ENCODE peak calls at places on chromosomes 12 and 14, in eight cellular contexts. L is AG04450; S is lower lobe of right lung; N is keratinocyte; X is transverse colon; G is right atrium auricular region; E is CD8-positive, alpha-beta memory T cell; A is adrenal gland. H is an unnamed sample.

GRCh38 chr14:89344871-89345270 is 72.2 kb downstream of the FOXN3 start:
- DNase-seq in L (no peak), S (no peak), N (no peak), X (no peak), G (no peak), E (no peak), A (no peak), H (no peak)

GRCh38 chr14:53147208-53147607 is 5.9 kb downstream of the DDHD1 start:
- DNase-seq in L (no peak), S (no peak), N (no peak), X (no peak), G (no peak), E (no peak), A (no peak), H (no peak)

GRCh38 chr12:119808441-119808840 is 68.7 kb downstream of the CIT start:
- DNase-seq in L (no peak), S (no peak), N (peak; percentile 36), X (no peak), G (no peak), E (no peak), A (no peak), H (no peak)

GRCh38 chr12:2183556-2184541 is 131.1 kb downstream of the CACNA1C start:
- DNase-seq in L (no peak), S (no peak), N (no peak), X (no peak), G (no peak), E (no peak), A (no peak), H (no peak)

GRCh38 chr12:9049520-9050133 is 60.3 kb downstream of the KLRG1 start:
- DNase-seq in L (peak; percentile 11), S (no peak), N (no peak), X (no peak), G (no peak), E (no peak), A (no peak), H (no peak)

GRCh38 chr12:121202407-121203355 is 7.2 kb upstream of the P2RX4 start:
- DNase-seq in L (no peak), S (no peak), N (no peak), X (no peak), G (no peak), E (no peak), A (no peak), H (no peak)

GRCh38 chr14:76203086-76204001 is 51.6 kb downstream of the GPATCH2L start:
- DNase-seq in L (peak; percentile 96), S (no peak), N (peak; percentile 36), X (no peak), G (no peak), E (no peak), A (peak; percentile 61), H (no peak)

GRCh38 chr12:54983536-54984102 is 943 bp downstream of the TESPA1 start:
- DNase-seq in L (no peak), S (no peak), N (no peak), X (no peak), G (no peak), E (no peak), A (no peak), H (no peak)

GRCh38 chr12:93166891-93167307 is 210.8 kb upstream of the NUDT4 start:
- DNase-seq in L (no peak), S (no peak), N (no peak), X (no peak), G (no peak), E (no peak), A (no peak), H (no peak)

GRCh38 chr14:77376380-77376770 is 519 bp downstream of the TMED8 start:
- DNase-seq in L (no peak), S (peak; percentile 52), N (no peak), X (peak; percentile 26), G (peak; percentile 58), E (no peak), A (peak; percentile 21), H (no peak)

GRCh38 chr12:78018939-78019338 is 188.2 kb downstream of the NAV3 start:
- DNase-seq in L (no peak), S (no peak), N (no peak), X (no peak), G (no peak), E (no peak), A (no peak), H (no peak)

GRCh38 chr14:53011053-53011462 is 60.2 kb upstream of the FERMT2 start:
- DNase-seq in L (peak; percentile 96), S (peak; percentile 48), N (peak; percentile 61), X (peak; percentile 46), G (peak; percentile 92), E (no peak), A (peak; percentile 77), H (peak; percentile 83)

GRCh38 chr14:100714205-100714781 is 12.4 kb upstream of the DLK1 start:
- DNase-seq in L (no peak), S (no peak), N (no peak), X (no peak), G (no peak), E (no peak), A (peak; percentile 79), H (no peak)

GRCh38 chr14:22520786-22521185 is 68.2 kb downstream of the DAD1 start:
- DNase-seq in L (no peak), S (no peak), N (no peak), X (no peak), G (no peak), E (no peak), A (no peak), H (no peak)

GRCh38 chr14:22282429-22282828 is 306.6 kb downstream of the DAD1 start:
- DNase-seq in L (no peak), S (no peak), N (no peak), X (no peak), G (no peak), E (no peak), A (no peak), H (no peak)

GRCh38 chr12:116210762-116211161 is 66.7 kb downstream of the MED13L start:
- DNase-seq in L (no peak), S (no peak), N (no peak), X (no peak), G (no peak), E (no peak), A (no peak), H (no peak)

GRCh38 chr14:71117839-71118743 is 210.8 kb downstream of the PCNX1 start:
- DNase-seq in L (peak; percentile 64), S (no peak), N (peak; percentile 88), X (peak; percentile 55), G (no peak), E (no peak), A (no peak), H (no peak)

GRCh38 chr14:59657769-59658168 is 81.2 kb upstream of the CCDC175 start:
- DNase-seq in L (no peak), S (no peak), N (no peak), X (no peak), G (no peak), E (no peak), A (no peak), H (no peak)

GRCh38 chr14:26402126-26402525 is 195.7 kb downstream of the NOVA1 start:
- DNase-seq in L (no peak), S (no peak), N (no peak), X (no peak), G (no peak), E (no peak), A (no peak), H (no peak)
- H3K9me3 ChIP-seq in L (no peaks in the 10 kb centered on the region), S (no peaks in the 10 kb centered on the region), N (no peaks in the 10 kb centered on the region), X (no peaks in the 10 kb centered on the region), G (no peaks in the 10 kb centered on the region), E (no peaks in the 10 kb centered on the region), A (no peaks in the 10 kb centered on the region), H (no peaks in the 10 kb centered on the region)

GRCh38 chr14:34989762-34990161 is 7.0 kb downstream of the SRP54 start:
- DNase-seq in L (no peak), S (no peak), N (no peak), X (no peak), G (no peak), E (no peak), A (no peak), H (no peak)
- H3K9me3 ChIP-seq in L (no peaks in the 10 kb centered on the region), S (no peaks in the 10 kb centered on the region), N (no peaks in the 10 kb centered on the region), X (no peaks in the 10 kb centered on the region), G (no peaks in the 10 kb centered on the region), E (no peaks in the 10 kb centered on the region), A (no peaks in the 10 kb centered on the region), H (no peaks in the 10 kb centered on the region)

DNA sequence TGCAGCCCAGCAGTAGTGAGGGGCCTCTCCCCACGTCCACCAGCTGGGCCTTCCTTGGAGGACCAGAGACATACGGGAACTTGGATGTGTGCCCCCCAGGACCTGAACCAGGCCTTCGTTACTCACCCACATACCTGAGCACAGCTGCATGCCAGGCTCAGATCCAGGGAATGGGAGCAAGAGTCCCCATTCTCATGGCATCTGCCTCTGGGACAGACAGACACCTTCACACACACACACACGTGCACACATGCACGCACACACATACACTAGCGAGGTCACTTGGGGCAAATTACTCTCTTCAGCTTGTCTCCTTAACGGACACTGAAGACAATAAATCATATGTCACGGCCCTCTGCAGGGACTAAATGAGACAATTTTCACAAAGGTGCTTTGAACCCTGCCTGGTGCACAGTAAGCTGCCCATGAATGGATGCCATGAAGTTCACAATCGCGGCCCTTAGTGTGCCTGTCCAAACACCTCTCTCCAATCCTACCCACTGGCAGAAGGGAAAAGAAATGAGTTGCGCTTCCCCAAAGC is 5.7 kb downstream of the SCARB1 start:
- DNase-seq in L (no peak), S (no peak), N (no peak), X (no peak), G (no peak), E (no peak), A (no peak), H (no peak)
- H3K9me3 ChIP-seq in L (no peaks in the 10 kb centered on the region), S (no peaks in the 10 kb centered on the region), N (no peaks in the 10 kb centered on the region), X (no peaks in the 10 kb centered on the region), G (no peaks in the 10 kb centered on the region), E (no peaks in the 10 kb centered on the region), A (no peaks in the 10 kb centered on the region), H (no peaks in the 10 kb centered on the region)

GRCh38 chr12:113776536-113776935 is 189.6 kb downstream of the RBM19 start:
- DNase-seq in L (no peak), S (no peak), N (no peak), X (no peak), G (no peak), E (no peak), A (no peak), H (no peak)
- H3K9me3 ChIP-seq in L (no peaks in the 10 kb centered on the region), S (no peaks in the 10 kb centered on the region), N (no peaks in the 10 kb centered on the region), X (no peaks in the 10 kb centered on the region), G (no peaks in the 10 kb centered on the region), E (no peaks in the 10 kb centered on the region), A (no peaks in the 10 kb centered on the region), H (no peaks in the 10 kb centered on the region)

DNA sequence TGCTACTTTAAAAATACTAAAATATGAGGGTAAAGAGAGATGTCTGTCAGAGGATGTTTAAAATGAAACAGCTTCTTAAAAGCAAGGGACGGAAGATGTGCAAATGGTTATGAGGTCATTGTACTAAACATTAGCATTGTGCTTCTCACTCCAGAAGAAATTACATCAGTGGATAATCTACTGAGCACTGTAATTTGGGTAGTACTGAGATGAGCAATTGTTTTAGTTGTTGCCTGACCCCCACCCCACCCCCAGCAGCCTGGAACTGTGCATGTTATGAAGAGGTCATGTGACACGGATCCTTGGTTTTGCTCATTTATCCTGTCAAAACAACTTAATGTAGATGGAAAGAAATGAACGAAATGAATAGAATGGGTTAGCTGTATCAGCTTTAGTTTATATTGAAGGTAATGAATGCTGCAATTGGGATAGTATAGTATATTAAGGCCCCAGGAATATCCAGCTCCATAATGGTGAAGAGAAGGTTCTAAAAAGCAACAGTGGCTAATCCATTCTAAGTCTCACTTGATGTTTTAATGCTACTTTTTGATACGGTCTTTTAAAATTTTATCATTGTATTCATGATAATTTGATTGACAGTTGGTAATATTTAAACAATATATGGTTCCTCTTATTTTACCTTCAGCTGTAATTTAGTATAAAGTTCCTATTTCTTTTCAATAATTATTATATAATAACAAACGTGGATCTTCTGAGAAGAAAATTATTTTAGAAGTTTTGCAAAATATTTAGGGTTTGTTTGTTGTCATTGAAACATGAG is 58.4 kb downstream of the WNK1 start:
- DNase-seq in L (no peak), S (no peak), N (no peak), X (no peak), G (no peak), E (no peak), A (no peak), H (no peak)
- H3K9me3 ChIP-seq in L (no peaks in the 10 kb centered on the region), S (no peaks in the 10 kb centered on the region), N (no peaks in the 10 kb centered on the region), X (no peaks in the 10 kb centered on the region), G (no peaks in the 10 kb centered on the region), E (no peaks in the 10 kb centered on the region), A (no peaks in the 10 kb centered on the region), H (no peaks in the 10 kb centered on the region)